ENCODE peak calls at places on chromosomes 12 and 14, in five cellular contexts. M is GM12878, O is SK-N-SH, H is K562, V is HepG2. J is an unnamed sample.

GRCh38 chr12:78778339-78778738 is 86.2 kb upstream of the SYT1 start:
- DNase-seq in M (no peak), O (no peak), H (no peak), V (no peak), J (no peak)

GRCh38 chr12:1790470-1790869 is 29.9 kb upstream of the LRTM2 start:
- DNase-seq in M (no peak), O (peak; percentile 9), H (no peak), V (no peak), J (no peak)

GRCh38 chr12:110465024-110465423 is 3.0 kb downstream of the GPN3 start:
- DNase-seq in M (no peak), O (no peak), H (no peak), V (no peak), J (no peak)

GRCh38 chr12:104458645-104459555 is 2.2 kb downstream of the CHST11 start:
- DNase-seq in M (no peak), O (peak; percentile 28), H (peak; percentile 23), V (no peak), J (peak; percentile 16)

GRCh38 chr12:9932270-9932669 is at the start of gene CLEC2A:
- DNase-seq in M (no peak), O (no peak), H (no peak), V (no peak), J (no peak)

GRCh38 chr12:75877588-75878381 is 153.8 kb downstream of the PHLDA1 start:
- DNase-seq in M (no peak), O (no peak), H (no peak), V (no peak), J (no peak)

GRCh38 chr14:99224116-99224910 is 47.7 kb downstream of the BCL11B start:
- DNase-seq in M (no peak), O (no peak), H (peak; percentile 11), V (no peak), J (no peak)

GRCh38 chr12:125329239-125330238 is 264.3 kb downstream of the AACS start:
- DNase-seq in M (no peak), O (no peak), H (no peak), V (no peak), J (no peak)

GRCh38 chr12:14256139-14256538 is 109.3 kb upstream of the ATF7IP start:
- DNase-seq in M (no peak), O (no peak), H (no peak), V (no peak), J (no peak)

GRCh38 chr12:5505751-5506150 is 73.8 kb downstream of the NTF3 start:
- DNase-seq in M (no peak), O (no peak), H (no peak), V (no peak), J (no peak)

GRCh38 chr12:108425238-108425795 is 86.2 kb upstream of the CMKLR1 start:
- DNase-seq in M (no peak), O (no peak), H (no peak), V (no peak), J (no peak)

GRCh38 chr14:88437659-88438058 is 52.2 kb downstream of the SPATA7 start:
- DNase-seq in M (no peak), O (no peak), H (no peak), V (no peak), J (no peak)

GRCh38 chr12:52581481-52581880 is 7.8 kb upstream of the KRT74 start:
- DNase-seq in M (no peak), O (no peak), H (no peak), V (no peak), J (no peak)

GRCh38 chr12:43976027-43976426 is 140.1 kb downstream of the TMEM117 start:
- DNase-seq in M (no peak), O (no peak), H (no peak), V (no peak), J (no peak)

GRCh38 chr12:6839482-6840201 is 1.1 kb upstream of the GNB3 start:
- DNase-seq in M (no peak), O (no peak), H (no peak), V (no peak), J (no peak)

GRCh38 chr12:90366286-90366685 is 588.7 kb downstream of the CCER1 start:
- DNase-seq in M (no peak), O (no peak), H (no peak), V (no peak), J (no peak)

GRCh38 chr12:104742551-104742961 is 215.5 kb downstream of the SLC41A2 start:
- DNase-seq in M (no peak), O (no peak), H (no peak), V (no peak), J (no peak)

GRCh38 chr12:42090899-42091298 is 53.8 kb downstream of the GXYLT1 start:
- DNase-seq in M (no peak), O (no peak), H (no peak), V (no peak), J (no peak)
- TF ChIP-seq FOXM1 in M (no peak), O (peak; percentile 42), H (no peak), V (no peak), J (no peak)

DNA sequence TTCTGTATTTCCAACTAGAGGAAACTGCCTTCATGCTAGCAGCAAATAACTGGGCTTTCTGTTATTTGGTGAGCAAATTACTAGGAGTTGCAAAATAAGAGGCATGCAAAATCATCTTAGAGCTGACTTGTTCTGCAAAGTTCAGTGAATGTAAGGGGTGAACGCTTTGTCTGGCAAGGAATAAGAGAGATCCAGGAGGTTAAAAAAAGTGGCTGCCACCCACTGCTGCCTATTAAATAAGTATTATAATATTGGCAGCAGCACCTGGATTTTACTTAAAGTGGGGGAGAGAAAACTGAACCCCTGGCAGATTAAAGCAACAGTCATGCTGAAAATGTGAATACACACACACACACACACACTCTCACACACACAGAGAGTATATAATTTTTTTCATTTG is 557.0 kb downstream of the FLRT2 start:
- DNase-seq in M (no peak), O (no peak), H (no peak), V (no peak), J (no peak)
- TF ChIP-seq FOXM1 in M (no peak), O (no peak), H (no peak), V (no peak), J (no peak)

GRCh38 chr12:3532931-3533702 is 42.1 kb downstream of the PRMT8 start:
- DNase-seq in M (no peak), O (no peak), H (no peak), V (no peak), J (no peak)
- TF ChIP-seq FOXM1 in M (no peak), O (no peak), H (no peak), V (no peak), J (no peak)

GRCh38 chr14:74546416-74546815 is 52.9 kb downstream of the ISCA2 start:
- DNase-seq in M (no peak), O (no peak), H (no peak), V (no peak), J (no peak)
- TF ChIP-seq FOXM1 in M (no peak), O (no peak), H (no peak), V (no peak), J (no peak)